ENCODE peak calls at places on chromosomes 2 and 18, in nine cellular contexts. F, L, T, U, O, S, K, M and J are unnamed samples.

GRCh38 chr2:37111971-37112370 is 27.7 kb downstream of the GPATCH11 start:
- DNase-seq in F (no peak), L (no peak), T (no peak), U (no peak), O (no peak), S (no peak), K (no peak), M (no peak), J (no peak)

GRCh38 chr2:206728277-206729199 is 10.3 kb upstream of the DYTN start:
- DNase-seq in F (no peak), L (no peak), T (no peak), U (no peak), O (peak; percentile 32), S (no peak), K (no peak), M (no peak), J (peak; percentile 29)

GRCh38 chr2:63378589-63378988 is 209.7 kb downstream of the WDPCP start:
- DNase-seq in F (no peak), L (no peak), T (no peak), U (no peak), O (no peak), S (no peak), K (no peak), M (no peak), J (no peak)

GRCh38 chr2:144402282-144402681 is 117.6 kb downstream of the ZEB2 start:
- DNase-seq in F (no peak), L (no peak), T (no peak), U (no peak), O (peak; percentile 37), S (no peak), K (no peak), M (no peak), J (no peak)

GRCh38 chr2:29755233-29755632 is 166.2 kb downstream of the ALK start:
- DNase-seq in F (no peak), L (no peak), T (no peak), U (no peak), O (no peak), S (no peak), K (no peak), M (no peak), J (no peak)

GRCh38 chr2:235539773-235540172 is 45.9 kb downstream of the AGAP1 start:
- DNase-seq in F (no peak), L (no peak), T (no peak), U (no peak), O (no peak), S (no peak), K (no peak), M (no peak), J (no peak)

GRCh38 chr2:3638456-3638810 is 19.6 kb upstream of the ALLC start:
- DNase-seq in F (no peak), L (no peak), T (no peak), U (no peak), O (no peak), S (no peak), K (no peak), M (no peak), J (no peak)

GRCh38 chr18:76130845-76131244 is 364.2 kb downstream of the ZNF516 start:
- DNase-seq in F (no peak), L (no peak), T (no peak), U (peak; percentile 37), O (no peak), S (peak; percentile 10), K (no peak), M (no peak), J (no peak)

GRCh38 chr2:16096962-16097361 is 156.6 kb downstream of the MYCN start:
- DNase-seq in F (no peak), L (no peak), T (no peak), U (no peak), O (no peak), S (peak; percentile 8), K (no peak), M (no peak), J (no peak)

GRCh38 chr2:233463586-233463985 is 103.0 kb downstream of the USP40 start:
- DNase-seq in F (no peak), L (no peak), T (no peak), U (no peak), O (no peak), S (no peak), K (no peak), M (no peak), J (no peak)

GRCh38 chr2:9243357-9243756 is 36.7 kb downstream of the ASAP2 start:
- DNase-seq in F (no peak), L (no peak), T (no peak), U (no peak), O (peak; percentile 49), S (no peak), K (no peak), M (no peak), J (peak; percentile 53)
- H3K4me1 ChIP-seq in F (peaks cover 3% of the 10 kb centered on the region), L (peaks cover 14% of the 10 kb centered on the region), T (peaks cover 4% of the 10 kb centered on the region), U (no peaks in the 10 kb centered on the region), O (peaks cover 21% of the 10 kb centered on the region), S (peaks cover 27% of the 10 kb centered on the region), K (no peaks in the 10 kb centered on the region), M (peaks cover 3% of the 10 kb centered on the region), J (peaks cover 28% of the 10 kb centered on the region)

DNA sequence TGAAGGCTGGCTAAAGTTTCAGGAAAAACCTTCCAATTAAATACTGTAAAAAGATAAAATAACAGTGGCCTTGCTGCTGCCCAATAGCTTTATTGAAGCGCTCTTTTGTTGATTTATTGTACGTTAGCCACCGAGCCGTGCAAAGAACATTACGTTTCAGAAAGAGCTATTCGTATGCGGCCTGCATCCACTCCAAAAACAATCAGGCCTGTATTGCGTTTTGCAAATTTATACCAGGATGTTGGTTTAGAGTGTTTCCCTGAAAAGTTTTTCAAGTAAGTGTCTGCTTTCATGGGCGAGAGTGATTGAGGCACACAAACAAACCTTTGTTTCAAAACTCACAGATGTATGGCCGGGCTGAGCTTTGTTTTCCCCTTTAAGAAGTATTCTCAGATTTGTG is 257.2 kb upstream of the SALL3 start:
- DNase-seq in F (no peak), L (no peak), T (no peak), U (no peak), O (no peak), S (no peak), K (no peak), M (no peak), J (no peak)
- H3K9me3 ChIP-seq in F (no peaks in the 10 kb centered on the region), L (no peaks in the 10 kb centered on the region), T (no peaks in the 10 kb centered on the region), U (no peaks in the 10 kb centered on the region), O (peaks cover 63% of the 10 kb centered on the region), S (no peaks in the 10 kb centered on the region), K (no peaks in the 10 kb centered on the region), M (no peaks in the 10 kb centered on the region), J (no peaks in the 10 kb centered on the region)

DNA sequence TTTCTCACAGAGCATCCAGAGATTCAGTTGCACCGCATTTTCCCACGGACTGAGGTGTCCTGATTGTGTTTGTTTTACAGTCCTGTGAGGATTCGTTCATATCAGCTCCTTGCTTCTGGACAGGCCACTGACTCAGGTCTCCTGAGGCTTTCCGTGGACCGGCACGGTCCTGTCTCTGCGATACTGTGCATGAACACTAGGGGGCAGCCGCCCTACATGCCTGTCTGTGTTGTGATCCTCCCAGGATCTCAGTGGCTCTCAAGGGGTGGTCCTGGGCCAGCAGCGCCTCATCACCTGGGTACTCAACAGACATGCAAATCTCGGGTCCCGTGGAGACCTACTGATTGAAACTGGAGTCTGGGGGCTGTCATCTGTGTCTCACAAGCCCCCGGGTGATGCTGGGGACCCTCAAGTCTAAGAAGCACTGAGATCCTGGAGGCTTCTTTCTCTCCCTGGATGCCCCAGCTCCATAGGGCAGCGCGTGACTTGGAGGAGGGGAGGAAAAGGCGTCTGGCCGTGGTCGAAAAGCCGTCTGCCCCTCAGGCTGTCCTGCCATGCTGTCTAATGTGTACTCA is 28.9 kb downstream of the IL1R2 start:
- DNase-seq in F (peak; percentile 62), L (peak; percentile 81), T (peak; percentile 74), U (peak; percentile 80), O (peak; percentile 88), S (peak; percentile 90), K (peak; percentile 75), M (peak; percentile 54), J (peak; percentile 90)
- H3K4me1 ChIP-seq in F (no peaks in the 10 kb centered on the region), L (no peaks in the 10 kb centered on the region), T (no peaks in the 10 kb centered on the region), U (peaks cover 17% of the 10 kb centered on the region), O (peaks cover 9% of the 10 kb centered on the region), S (peaks cover 9% of the 10 kb centered on the region), K (no peaks in the 10 kb centered on the region), M (no peaks in the 10 kb centered on the region), J (peaks cover 74% of the 10 kb centered on the region)

GRCh38 chr2:95149397-95149984 is 10.2 kb downstream of the ZNF514 start:
- DNase-seq in F (no peak), L (no peak), T (no peak), U (no peak), O (no peak), S (no peak), K (no peak), M (no peak), J (no peak)
- H3K9me3 ChIP-seq in F (peaks cover 100% of the 10 kb centered on the region), L (peaks cover 12% of the 10 kb centered on the region), T (peaks cover 83% of the 10 kb centered on the region), U (peaks cover 79% of the 10 kb centered on the region), O (peaks cover 85% of the 10 kb centered on the region), S (no peaks in the 10 kb centered on the region), K (no peaks in the 10 kb centered on the region), M (peaks cover 10% of the 10 kb centered on the region), J (peaks cover 99% of the 10 kb centered on the region)

DNA sequence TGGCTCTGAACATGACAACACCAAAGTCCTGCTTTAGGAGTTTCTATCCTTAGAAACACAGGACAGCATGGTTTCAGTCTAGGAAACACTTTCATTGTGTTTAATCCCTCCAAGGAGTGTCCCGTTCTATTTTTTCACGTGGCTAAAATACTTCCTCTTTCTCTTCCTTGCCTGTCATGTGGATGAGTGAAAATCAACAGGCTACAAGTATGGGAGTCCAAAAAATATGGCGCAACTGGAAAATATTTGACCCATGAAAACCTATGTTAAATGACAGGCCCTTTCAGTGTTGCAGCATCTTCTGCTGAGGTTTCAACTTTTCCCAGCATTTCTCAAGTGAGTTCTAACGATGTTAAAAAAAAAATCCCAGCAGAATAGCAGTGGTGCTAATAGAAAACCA is 146.3 kb downstream of the LAMA3 start:
- DNase-seq in F (no peak), L (no peak), T (no peak), U (no peak), O (no peak), S (peak; percentile 27), K (no peak), M (no peak), J (peak; percentile 71)
- H3K4me1 ChIP-seq in F (no peaks in the 10 kb centered on the region), L (no peaks in the 10 kb centered on the region), T (no peaks in the 10 kb centered on the region), U (no peaks in the 10 kb centered on the region), O (peaks cover 8% of the 10 kb centered on the region), S (no peaks in the 10 kb centered on the region), K (no peaks in the 10 kb centered on the region), M (no peaks in the 10 kb centered on the region), J (peaks cover 49% of the 10 kb centered on the region)